ENCODE peak calls at places on chromosomes 6 and 20, in four cellular contexts. R is SK-N-SH; W is heart right ventricle; J is CD8-positive, alpha-beta memory T cell. F is an unnamed sample.

GRCh38 chr6:133248241-133249001 is 7.3 kb downstream of the EYA4 start:
- DNase-seq in R (no peak), W (no peak), J (no peak), F (no peak)

GRCh38 chr20:61328906-61329558 is 77.0 kb downstream of the CDH4 start:
- DNase-seq in R (no peak), W (no peak), J (no peak), F (no peak)

GRCh38 chr6:158270389-158271127 is 41.7 kb upstream of the TULP4 start:
- DNase-seq in R (no peak), W (no peak), J (no peak), F (no peak)

GRCh38 chr6:24883618-24884017 is 52.1 kb downstream of the RIPOR2 start:
- DNase-seq in R (no peak), W (no peak), J (no peak), F (peak)

GRCh38 chr20:41425180-41425884 is 58.7 kb upstream of the EMILIN3 start:
- DNase-seq in R (no peak), W (no peak), J (no peak), F (no peak)

GRCh38 chr6:111992851-111993250 is 61.1 kb upstream of the CCN6 start:
- DNase-seq in R (no peak), W (no peak), J (peak), F (no peak)

GRCh38 chr20:37503256-37503927 is 17.7 kb upstream of the NNAT start:
- DNase-seq in R (no peak), W (no peak), J (no peak), F (no peak)

GRCh38 chr20:62291251-62292066 is 11.3 kb upstream of the ADRM1 start:
- DNase-seq in R (no peak), W (no peak), J (no peak), F (no peak)

GRCh38 chr6:158684311-158684710 is 34.5 kb downstream of the SYTL3 start:
- DNase-seq in R (no peak), W (no peak), J (no peak), F (no peak)

GRCh38 chr6:39495023-39495422 is 172.5 kb upstream of the KCNK16 start:
- DNase-seq in R (no peak), W (no peak), J (no peak), F (no peak)

GRCh38 chr20:61959301-61959700 is 106.4 kb downstream of the TAF4 start:
- DNase-seq in R (no peak), W (no peak), J (no peak), F (no peak)

GRCh38 chr6:67680297-67680932 is 954.7 kb upstream of the ADGRB3 start:
- DNase-seq in R (no peak), W (no peak), J (no peak), F (peak)

GRCh38 chr6:159807150-159807859 is 7.2 kb downstream of the PNLDC1 start:
- DNase-seq in R (no peak), W (no peak), J (no peak), F (no peak)

GRCh38 chr20:43969501-43969900 is 54.8 kb downstream of the TOX2 start:
- DNase-seq in R (no peak), W (no peak), J (no peak), F (no peak)

GRCh38 chr6:47669684-47670515 is 28.5 kb upstream of the ADGRF4 start:
- DNase-seq in R (no peak), W (no peak), J (no peak), F (no peak)

GRCh38 chr6:10801224-10801848 is 37.0 kb downstream of the MAK start:
- DNase-seq in R (peak), W (peak), J (peak), F (no peak)

GRCh38 chr6:2695464-2696095 is 55.1 kb downstream of the MYLK4 start:
- DNase-seq in R (no peak), W (no peak), J (no peak), F (no peak)

DNA sequence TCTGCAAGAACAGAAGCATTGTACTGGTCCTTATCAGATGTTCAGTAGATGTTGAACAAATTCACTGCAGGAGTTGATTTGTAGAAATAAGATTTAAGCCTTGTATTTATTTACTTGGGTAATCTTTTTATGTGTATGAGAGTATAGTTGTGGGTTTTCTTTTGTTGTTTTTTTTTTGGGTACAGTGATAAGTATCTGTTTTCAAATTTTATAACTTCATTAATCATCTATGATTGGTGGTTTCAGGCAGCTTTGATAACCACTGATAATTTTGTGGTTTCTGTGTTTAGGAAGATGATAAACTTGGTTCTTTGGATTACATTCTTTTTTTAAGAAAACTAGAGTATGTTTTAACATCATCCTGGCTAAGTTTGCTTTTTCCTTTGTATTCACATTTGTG is 2.8 kb downstream of the AFDN start:
- DNase-seq in R (no peak), W (no peak), J (no peak), F (no peak)
- H3K4me3 ChIP-seq in R (peak), W (no peak), J (no peak), F (no peak)

DNA sequence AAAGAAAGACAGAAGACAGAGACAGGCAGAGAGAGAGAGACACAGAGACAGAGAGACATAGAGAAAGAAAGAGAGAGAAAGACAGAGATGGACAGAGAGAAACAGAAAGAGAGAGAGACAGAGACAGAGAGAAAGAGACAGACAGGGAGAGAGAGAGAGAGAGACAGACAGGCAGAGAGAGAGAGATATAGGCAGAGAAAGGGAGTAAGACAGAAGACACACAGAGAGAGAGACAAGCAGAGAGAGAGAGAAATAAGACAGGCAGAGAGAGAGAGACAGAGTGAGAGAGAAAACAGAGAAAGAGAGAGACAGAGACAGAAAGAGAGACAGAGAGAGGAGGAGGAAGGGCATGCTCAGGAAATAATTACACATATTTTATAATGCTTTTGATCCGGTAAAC is 758.3 kb upstream of the DEFB115 start:
- DNase-seq in R (no peak), W (no peak), J (no peak), F (no peak)
- H3K4me3 ChIP-seq in R (no peak), W (no peak), J (no peak), F (no peak)

DNA sequence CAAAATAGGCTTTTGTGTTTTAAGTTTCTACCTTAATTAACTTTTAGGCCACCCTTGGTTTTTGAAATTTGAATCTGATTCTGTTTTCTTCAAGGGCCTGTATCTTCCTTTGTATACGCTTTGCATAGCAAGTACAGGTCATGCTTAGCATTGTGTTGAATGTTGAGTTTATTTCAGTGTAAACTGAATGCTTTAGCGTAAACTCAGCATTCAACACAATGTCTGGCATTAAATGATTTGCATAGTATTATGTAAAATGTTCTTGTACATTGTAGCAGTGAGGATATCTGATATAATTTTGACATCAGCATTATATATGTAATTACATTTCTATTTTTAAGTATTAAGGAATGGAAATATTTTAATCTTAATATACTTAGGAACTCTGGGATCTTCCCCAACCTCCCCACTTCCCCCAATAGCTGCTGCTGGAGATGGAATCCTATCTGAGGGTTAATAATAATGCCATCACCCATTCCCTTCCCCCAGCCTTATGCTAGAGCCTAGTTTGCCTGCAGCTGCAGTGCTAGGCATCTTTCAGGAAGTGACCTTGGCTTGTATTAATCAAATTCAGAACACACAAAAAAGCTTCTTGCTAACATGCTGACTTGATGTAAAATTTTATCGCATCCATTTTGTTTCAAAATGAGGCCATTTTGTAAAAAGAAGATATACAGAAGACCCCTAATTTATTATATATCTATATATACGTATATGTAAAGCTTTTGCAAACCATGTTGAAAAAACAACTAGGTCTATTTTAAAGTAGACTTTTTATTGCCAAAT is 73.1 kb downstream of the NCOA3 start:
- DNase-seq in R (peak), W (no peak), J (no peak), F (no peak)
- H3K4me3 ChIP-seq in R (no peak), W (no peak), J (no peak), F (no peak)

GRCh38 chr20:48782901-48783308 is 44.9 kb downstream of the PREX1 start:
- DNase-seq in R (no peak), W (no peak), J (no peak), F (no peak)
- H3K4me3 ChIP-seq in R (no peak), W (no peak), J (no peak), F (no peak)

GRCh38 chr6:13767121-13767794 is 47.1 kb downstream of the MCUR1 start:
- DNase-seq in R (peak), W (peak), J (peak), F (no peak)
- H3K4me3 ChIP-seq in R (no peak), W (peak), J (peak), F (peak)

GRCh38 chr20:54525906-54526596 is 50.7 kb downstream of the DOK5 start:
- DNase-seq in R (no peak), W (no peak), J (no peak), F (no peak)
- H3K4me3 ChIP-seq in R (no peak), W (no peak), J (no peak), F (no peak)

GRCh38 chr6:128519931-128520435 is 416 bp downstream of the PTPRK start:
- DNase-seq in R (peak), W (peak), J (peak), F (no peak)

GRCh38 chr6:128520436-128521301 is at the start of gene PTPRK:
- DNase-seq in R (peak), W (peak), J (peak), F (no peak)

GRCh38 chr6:128518531-128519131 is 1.8 kb downstream of the PTPRK start:
- DNase-seq in R (no peak), W (no peak), J (no peak), F (no peak)

GRCh38 chr6:128519132-128519930 is 1.1 kb downstream of the PTPRK start:
- DNase-seq in R (peak), W (peak), J (peak), F (no peak)

GRCh38 chr6:128521302-128521632 is 868 bp upstream of the PTPRK start:
- DNase-seq in R (no peak), W (no peak), J (no peak), F (no peak)
- H3K4me3 ChIP-seq in R (peak), W (peak), J (no peak), F (peak)

GRCh38 chr20:58908941-58909340 is 56.4 kb downstream of the GNAS start:
- DNase-seq in R (no peak), W (no peak), J (no peak), F (no peak)
- H3K4me3 ChIP-seq in R (no peak), W (no peak), J (no peak), F (no peak)